ENCODE peak calls at places on chromosomes 12 and 14, in four cellular contexts. X is K562, W is GM12878, E is A549. J is an unnamed sample.

GRCh38 chr12:78871566-78871965 is 7.0 kb downstream of the SYT1 start:
- DNase-seq in X (no peak), W (no peak), E (no peak), J (no peak)

GRCh38 chr14:31855262-31855661 is 221.8 kb upstream of the ARHGAP5 start:
- DNase-seq in X (no peak), W (no peak), E (no peak), J (peak; percentile 87)

GRCh38 chr12:96658075-96658474 is 168.7 kb downstream of the CFAP54 start:
- DNase-seq in X (no peak), W (no peak), E (no peak), J (no peak)

GRCh38 chr12:88909510-88909909 is 329.2 kb upstream of the KITLG start:
- DNase-seq in X (no peak), W (no peak), E (no peak), J (no peak)

GRCh38 chr14:88482524-88482923 is 72.3 kb downstream of the PTPN21 start:
- DNase-seq in X (no peak), W (no peak), E (no peak), J (no peak)

GRCh38 chr12:9699898-9700605 is 30.5 kb downstream of the CLEC2D start:
- DNase-seq in X (no peak), W (no peak), E (no peak), J (no peak)

GRCh38 chr14:33287204-33287603 is 348.5 kb downstream of the NPAS3 start:
- DNase-seq in X (no peak), W (no peak), E (no peak), J (no peak)

GRCh38 chr12:116370004-116370404 is 92.5 kb upstream of the MED13L start:
- DNase-seq in X (no peak), W (no peak), E (peak; percentile 75), J (no peak)

GRCh38 chr14:105176513-105176912 is 4.6 kb downstream of the NUDT14 start:
- DNase-seq in X (no peak), W (no peak), E (no peak), J (no peak)

GRCh38 chr14:89276424-89276975 is 140.5 kb downstream of the FOXN3 start:
- DNase-seq in X (no peak), W (peak; percentile 94), E (no peak), J (no peak)

GRCh38 chr12:114430306-114430705 is 24.4 kb upstream of the TBX5 start:
- DNase-seq in X (no peak), W (no peak), E (no peak), J (no peak)

GRCh38 chr12:76288218-76288617 is 60.0 kb downstream of the BBS10 start:
- DNase-seq in X (no peak), W (no peak), E (no peak), J (no peak)

GRCh38 chr14:51201890-51202289 is 38.2 kb upstream of the TMX1 start:
- DNase-seq in X (no peak), W (peak; percentile 23), E (no peak), J (no peak)

GRCh38 chr14:104138098-104138890 is at the start of gene KIF26A:
- DNase-seq in X (no peak), W (no peak), E (peak; percentile 74), J (no peak)

GRCh38 chr14:91742956-91743653 is 11.2 kb upstream of the CATSPERB start:
- DNase-seq in X (no peak), W (no peak), E (no peak), J (no peak)

GRCh38 chr12:57272337-57273151 is 21.6 kb upstream of the STAC3 start:
- DNase-seq in X (peak; percentile 61), W (no peak), E (no peak), J (no peak)

GRCh38 chr14:42335918-42336317 is 729.2 kb downstream of the LRFN5 start:
- DNase-seq in X (no peak), W (no peak), E (no peak), J (no peak)

GRCh38 chr14:83255015-83255726 is 1721.5 kb upstream of the SEL1L start:
- DNase-seq in X (no peak), W (peak; percentile 19), E (no peak), J (no peak)

GRCh38 chr14:83255727-83256090 is 1722.1 kb upstream of the SEL1L start:
- DNase-seq in X (no peak), W (no peak), E (no peak), J (no peak)

GRCh38 chr14:83257466-83258439 is 1724.1 kb upstream of the SEL1L start:
- DNase-seq in X (no peak), W (no peak), E (no peak), J (no peak)

DNA sequence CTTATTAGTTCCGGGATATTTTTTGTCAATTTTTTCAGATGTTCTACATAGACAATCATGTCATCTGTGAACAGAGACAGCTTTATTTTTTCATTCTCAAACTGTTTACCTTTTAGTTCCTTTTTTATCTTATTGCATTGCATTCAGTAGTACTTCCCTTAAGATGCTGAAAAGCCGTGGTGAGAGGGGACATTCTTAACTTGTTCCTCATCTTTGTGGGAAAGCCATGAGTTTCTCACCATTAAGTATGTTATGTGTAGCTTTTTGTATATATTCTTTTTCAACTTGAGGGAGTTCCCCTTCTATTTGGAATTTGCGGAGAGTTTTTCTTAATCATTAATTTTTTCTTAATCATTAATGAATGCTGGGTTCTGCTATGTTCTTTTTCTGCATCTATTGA is 1727.1 kb upstream of the SEL1L start:
- DNase-seq in X (no peak), W (no peak), E (no peak), J (no peak)
- TF ChIP-seq CHD4 in X (no peak), W (no peak), E (no peak), J (no peak)

DNA sequence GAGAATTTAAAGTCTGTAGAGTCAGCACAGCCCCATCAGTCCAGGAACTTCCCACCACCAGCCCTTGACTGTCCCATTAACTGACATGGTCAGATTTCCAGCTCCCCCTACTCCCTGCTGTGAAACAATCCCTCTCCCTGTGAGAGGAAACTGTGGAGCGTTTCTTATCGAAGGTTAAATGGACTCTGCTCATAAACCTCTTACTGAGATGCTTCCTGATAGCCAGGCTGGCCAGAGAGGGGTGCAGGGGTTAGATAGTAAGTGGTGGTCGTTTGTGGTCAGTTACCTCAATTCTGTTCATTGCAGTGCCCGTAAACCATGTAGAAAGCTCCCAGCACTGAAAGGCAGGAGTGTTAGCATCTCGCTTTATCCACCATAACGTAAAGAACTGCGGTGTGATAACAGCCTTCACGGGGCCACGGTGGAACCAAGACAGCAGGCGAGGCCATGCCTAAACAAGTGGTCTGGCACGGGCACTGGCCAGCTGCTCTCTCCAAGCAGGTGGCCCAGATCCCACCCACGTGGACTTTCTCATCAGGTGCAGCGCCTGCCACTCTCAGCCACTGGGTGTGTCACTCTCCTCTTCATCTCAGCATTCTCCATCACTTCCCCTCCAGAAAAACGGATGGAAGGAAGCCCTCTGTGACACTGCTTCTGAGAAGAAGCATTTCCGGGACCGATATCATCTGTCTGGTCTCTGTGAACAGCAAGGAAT is 102.2 kb downstream of the FBXL14 start:
- DNase-seq in X (peak; percentile 78), W (no peak), E (no peak), J (no peak)
- TF ChIP-seq CHD4 in X (no peak), W (no peak), E (no peak), J (no peak)

GRCh38 chr12:54363047-54363446 is 1.2 kb downstream of the GPR84 start:
- DNase-seq in X (no peak), W (no peak), E (no peak), J (no peak)

GRCh38 chr12:54358620-54358944 is 5.7 kb downstream of the GPR84 start:
- DNase-seq in X (no peak), W (no peak), E (no peak), J (no peak)

GRCh38 chr12:54358945-54359761 is 5.1 kb downstream of the GPR84 start:
- DNase-seq in X (peak; percentile 100), W (peak; percentile 97), E (peak; percentile 100), J (peak; percentile 98)

GRCh38 chr12:54359762-54360351 is 4.4 kb downstream of the GPR84 start:
- DNase-seq in X (no peak), W (no peak), E (no peak), J (no peak)

GRCh38 chr12:54360717-54361456 is 3.4 kb downstream of the GPR84 start:
- DNase-seq in X (peak; percentile 93), W (no peak), E (peak; percentile 88), J (peak; percentile 82)
- TF ChIP-seq CHD4 in X (no peak), W (no peak), E (no peak), J (no peak)

GRCh38 chr14:36520601-36521525 is 831 bp upstream of the NKX2-1 start:
- DNase-seq in X (peak; percentile 13), W (no peak), E (peak; percentile 57), J (peak; percentile 44)
- TF ChIP-seq CHD4 in X (no peak), W (no peak), E (no peak), J (no peak)

GRCh38 chr14:94066089-94066676 is 14.8 kb downstream of the DDX24 start:
- DNase-seq in X (peak; percentile 31), W (no peak), E (peak; percentile 12), J (peak; percentile 38)
- TF ChIP-seq CHD4 in X (no peak), W (no peak), E (no peak), J (no peak)

GRCh38 chr14:78142994-78143393 is 27.2 kb upstream of the NRXN3 start:
- DNase-seq in X (no peak), W (no peak), E (no peak), J (no peak)

GRCh38 chr14:78141590-78141989 is 28.6 kb upstream of the NRXN3 start:
- DNase-seq in X (no peak), W (no peak), E (no peak), J (no peak)

GRCh38 chr14:78143489-78144145 is 26.6 kb upstream of the NRXN3 start:
- DNase-seq in X (peak; percentile 18), W (no peak), E (peak; percentile 73), J (no peak)
- TF ChIP-seq CHD4 in X (no peak), W (no peak), E (no peak), J (no peak)

DNA sequence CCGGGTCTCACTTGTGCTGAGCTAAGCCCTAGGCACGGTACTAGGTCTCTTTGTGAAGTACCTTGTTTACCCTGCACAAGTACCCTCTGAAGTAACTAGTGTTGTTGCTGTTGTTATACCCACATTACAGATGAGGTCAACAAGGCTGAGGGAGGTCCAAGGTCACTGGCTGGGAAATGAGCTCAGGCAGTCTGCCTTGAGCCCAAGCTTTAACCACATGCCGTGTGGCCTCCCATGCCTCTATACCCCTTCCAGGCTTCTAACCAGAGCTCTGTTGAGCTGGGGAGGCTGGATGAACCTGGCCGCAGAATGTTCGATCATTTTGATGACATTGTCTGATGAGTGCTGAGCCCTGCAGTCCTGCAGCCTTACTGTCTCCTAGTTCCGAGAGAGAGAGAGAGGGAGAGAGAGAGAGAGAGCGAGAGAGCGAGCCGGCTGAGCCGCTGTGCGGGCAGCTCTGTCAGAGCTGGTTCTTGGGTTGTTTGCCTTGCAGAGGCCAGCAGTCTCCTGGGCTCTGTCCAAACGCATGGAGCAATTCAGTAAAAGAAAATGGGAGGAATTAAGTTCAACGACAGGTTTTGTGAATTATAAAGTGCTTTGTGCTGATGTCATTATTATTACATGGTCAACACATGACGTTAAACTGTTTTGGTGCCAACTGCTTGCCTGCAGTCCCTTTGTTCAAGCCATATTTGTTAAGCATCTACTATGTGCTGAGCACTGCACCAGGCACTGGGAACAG is 13.1 kb downstream of the JDP2 start:
- DNase-seq in X (no peak), W (no peak), E (no peak), J (no peak)
- TF ChIP-seq CHD4 in X (no peak), W (no peak), E (no peak), J (no peak)